ENCODE peak calls at places on chromosomes 3 and 15, in ten cellular contexts. M, B, F, U, Z, C, K, H, G and E are unnamed samples.
A peak's percentile ranks its signal among the peaks of the same experiment; 100 is the strongest.

GRCh38 chr15:60966316-60966715 is 262.8 kb downstream of the RORA start:
- DNase-seq in M (no peak), B (no peak), F (no peak), U (peak; percentile 56), Z (no peak), C (no peak), K (no peak), H (no peak), G (no peak), E (no peak)

GRCh38 chr3:196159526-196159925 is 51.7 kb downstream of the ZDHHC19 start:
- DNase-seq in M (no peak), B (no peak), F (no peak), U (no peak), Z (no peak), C (no peak), K (no peak), H (no peak), G (no peak), E (no peak)

GRCh38 chr3:168024537-168024941 is 71.2 kb downstream of the GOLIM4 start:
- DNase-seq in M (no peak), B (no peak), F (no peak), U (peak; percentile 98), Z (no peak), C (peak; percentile 66), K (peak; percentile 32), H (no peak), G (no peak), E (peak; percentile 95)

GRCh38 chr3:187130346-187131066 is 8.8 kb downstream of the RPL39L start:
- DNase-seq in M (no peak), B (peak; percentile 54), F (no peak), U (peak; percentile 51), Z (no peak), C (peak; percentile 10), K (peak; percentile 56), H (no peak), G (no peak), E (peak; percentile 56)

GRCh38 chr3:42014949-42015533 is 53.1 kb upstream of the ULK4 start:
- DNase-seq in M (peak; percentile 41), B (no peak), F (peak; percentile 34), U (peak; percentile 46), Z (peak; percentile 28), C (no peak), K (peak; percentile 40), H (no peak), G (no peak), E (peak; percentile 5)

GRCh38 chr15:58447244-58448010 is 15.6 kb downstream of the LIPC start:
- DNase-seq in M (no peak), B (no peak), F (peak; percentile 11), U (peak; percentile 82), Z (no peak), C (no peak), K (no peak), H (no peak), G (no peak), E (peak; percentile 95)

GRCh38 chr3:120708408-120708807 is 26.4 kb upstream of the HGD start:
- DNase-seq in M (no peak), B (no peak), F (no peak), U (no peak), Z (no peak), C (no peak), K (no peak), H (no peak), G (no peak), E (no peak)

GRCh38 chr3:95595416-95596075 is 1218.8 kb upstream of the EPHA6 start:
- DNase-seq in M (no peak), B (no peak), F (no peak), U (no peak), Z (no peak), C (no peak), K (no peak), H (no peak), G (no peak), E (no peak)

GRCh38 chr3:32321095-32321835 is 70.4 kb upstream of the CMTM7 start:
- DNase-seq in M (no peak), B (no peak), F (no peak), U (no peak), Z (no peak), C (no peak), K (no peak), H (no peak), G (no peak), E (peak; percentile 56)

GRCh38 chr3:69872783-69873378 is 126.7 kb upstream of the SAMMSON start:
- DNase-seq in M (no peak), B (no peak), F (no peak), U (no peak), Z (no peak), C (no peak), K (no peak), H (no peak), G (no peak), E (no peak)

GRCh38 chr3:146818301-146818700 is 213.2 kb upstream of the PLSCR5 start:
- DNase-seq in M (no peak), B (no peak), F (no peak), U (no peak), Z (no peak), C (no peak), K (no peak), H (no peak), G (no peak), E (no peak)

GRCh38 chr15:57562220-57562769 is 29.4 kb upstream of the MYZAP start:
- DNase-seq in M (no peak), B (no peak), F (no peak), U (no peak), Z (no peak), C (no peak), K (no peak), H (no peak), G (no peak), E (no peak)

GRCh38 chr3:57958642-57959406 is 49.4 kb upstream of the FLNB start:
- DNase-seq in M (no peak), B (no peak), F (no peak), U (peak; percentile 49), Z (no peak), C (no peak), K (no peak), H (no peak), G (no peak), E (no peak)

GRCh38 chr3:125194849-125195601 is 17.5 kb downstream of the SLC12A8 start:
- DNase-seq in M (no peak), B (no peak), F (no peak), U (peak; percentile 59), Z (no peak), C (peak; percentile 92), K (peak; percentile 40), H (no peak), G (no peak), E (peak; percentile 87)

GRCh38 chr3:24088782-24089181 is 143.7 kb downstream of the NR1D2 start:
- DNase-seq in M (no peak), B (no peak), F (no peak), U (peak; percentile 57), Z (no peak), C (no peak), K (no peak), H (no peak), G (no peak), E (peak; percentile 8)

GRCh38 chr3:46923559-46924350 is 46.2 kb downstream of the PTH1R start:
- DNase-seq in M (no peak), B (peak; percentile 31), F (peak; percentile 49), U (peak; percentile 30), Z (no peak), C (no peak), K (peak; percentile 65), H (no peak), G (peak; percentile 16), E (peak; percentile 32)

GRCh38 chr15:99142562-99142961 is 37.7 kb downstream of the SYNM start:
- DNase-seq in M (no peak), B (no peak), F (no peak), U (no peak), Z (no peak), C (no peak), K (no peak), H (no peak), G (no peak), E (no peak)

GRCh38 chr3:185677146-185677829 is 91.2 kb downstream of the SENP2 start:
- DNase-seq in M (no peak), B (no peak), F (no peak), U (peak; percentile 86), Z (no peak), C (peak; percentile 56), K (no peak), H (no peak), G (no peak), E (peak; percentile 82)

GRCh38 chr3:182248349-182248880 is 536.7 kb downstream of the SOX2 start:
- DNase-seq in M (no peak), B (no peak), F (no peak), U (no peak), Z (no peak), C (no peak), K (no peak), H (no peak), G (no peak), E (no peak)

GRCh38 chr15:77607894-77608261 is 24.8 kb downstream of the LINGO1 start:
- DNase-seq in M (peak; percentile 68), B (no peak), F (peak; percentile 62), U (no peak), Z (no peak), C (no peak), K (no peak), H (no peak), G (no peak), E (no peak)